ENCODE peak calls at places on chromosomes 11 and 22, in four cellular contexts. O is K562, N is GM12878, P is HepG2. C is an unnamed sample.

GRCh38 chr22:17965538-17966402 is 58.6 kb downstream of the MICAL3 start:
- DNase-seq in O (peak; percentile 70), P (no peak), N (no peak), C (no peak)

GRCh38 chr11:3664032-3664630 is 7.1 kb downstream of the CHRNA10 start:
- DNase-seq in N (no peak), P (no peak), O (no peak), C (no peak)

GRCh38 chr11:102955624-102956023 is at the start of gene MMP13:
- DNase-seq in N (no peak), P (no peak), O (no peak), C (no peak)

GRCh38 chr11:1746956-1747752 is 3.2 kb downstream of the IFITM10 start:
- DNase-seq in O (no peak), P (no peak), N (no peak), C (no peak)

GRCh38 chr11:94018721-94019120 is 2.4 kb upstream of the HEPHL1 start:
- DNase-seq in N (no peak), P (no peak), O (no peak), C (no peak)

GRCh38 chr11:108870373-108871020 is 205.6 kb downstream of the DDX10 start:
- DNase-seq in P (peak; percentile 15), O (no peak), N (no peak), C (no peak)

GRCh38 chr11:132111781-132112380 is 741.5 kb downstream of the NTM start:
- DNase-seq in P (no peak), O (no peak), N (no peak), C (no peak)

GRCh38 chr11:107996025-107996776 is 12.5 kb upstream of the CUL5 start:
- DNase-seq in N (no peak), O (no peak), P (no peak), C (no peak)

GRCh38 chr11:28729339-28729738 is 621.2 kb downstream of the METTL15 start:
- DNase-seq in O (no peak), P (no peak), N (no peak), C (no peak)

GRCh38 chr11:119461250-119461963 is 38.4 kb upstream of the THY1 start:
- DNase-seq in O (no peak), P (no peak), N (no peak), C (no peak)

GRCh38 chr22:35838849-35839646 is 121.4 kb downstream of the APOL5 start:
- DNase-seq in P (peak; percentile 45), N (no peak), O (no peak), C (peak; percentile 31)

GRCh38 chr11:1150769-1151365 is 6.9 kb upstream of the MUC5AC start:
- DNase-seq in P (no peak), N (no peak), O (no peak), C (no peak)

GRCh38 chr22:50600541-50600940 is at the start of gene MAPK8IP2:
- DNase-seq in N (no peak), P (no peak), O (peak; percentile 74), C (peak; percentile 70)

GRCh38 chr11:14327105-14327504 is 31.9 kb downstream of the RRAS2 start:
- DNase-seq in P (no peak), N (no peak), O (no peak), C (no peak)

GRCh38 chr11:68081691-68082090 is 39.5 kb downstream of the CHKA start:
- DNase-seq in P (no peak), N (no peak), O (no peak), C (no peak)

GRCh38 chr11:115873813-115874212 is 369.6 kb upstream of the CADM1 start:
- DNase-seq in O (no peak), N (peak; percentile 68), P (no peak), C (no peak)

GRCh38 chr11:1138053-1138452 is 19.7 kb upstream of the MUC5AC start:
- DNase-seq in N (no peak), O (no peak), P (no peak), C (no peak)

GRCh38 chr11:92285776-92286175 is 61.2 kb downstream of the FAT3 start:
- DNase-seq in N (no peak), P (no peak), O (no peak), C (no peak)

GRCh38 chr22:34885852-34886251 is 180.1 kb upstream of the ISX start:
- DNase-seq in N (no peak), P (no peak), O (no peak), C (no peak)

GRCh38 chr22:39348909-39349505 is 784 bp upstream of the SYNGR1 start:
- DNase-seq in O (no peak), P (no peak), N (no peak), C (no peak)

GRCh38 chr11:32819187-32819586 is 10.5 kb upstream of the PRRG4 start:
- DNase-seq in N (no peak), P (no peak), O (no peak), C (no peak)

GRCh38 chr11:13826505-13827278 is 135.8 kb upstream of the SPON1 start:
- DNase-seq in P (no peak), N (no peak), O (peak; percentile 23), C (no peak)

DNA sequence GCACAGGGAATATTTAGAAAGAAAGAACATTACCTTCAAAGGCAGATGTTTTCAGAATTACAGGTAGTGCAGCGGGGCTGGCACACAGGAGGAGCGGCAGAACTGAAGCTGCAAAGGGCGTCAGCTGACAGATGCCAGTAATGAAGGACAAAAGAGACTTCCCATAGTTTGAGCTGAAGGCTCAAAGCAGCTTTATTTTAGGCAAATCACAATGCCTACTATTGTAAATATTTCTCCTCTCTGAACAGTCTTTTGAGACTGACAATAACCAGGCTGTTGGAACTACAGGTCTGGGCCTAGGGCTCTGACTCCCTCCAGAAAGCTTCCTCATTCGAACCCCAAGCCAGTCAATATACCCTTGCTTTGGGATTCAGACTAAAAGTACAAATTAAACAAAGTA is 256.9 kb upstream of the NARS2 start:
- DNase-seq in O (no peak), N (no peak), P (no peak), C (no peak)
- TF ChIP-seq SP1 in O (no peak), N (no peak), P (no peak), C (no peak)

GRCh38 chr11:64790205-64791095 is 12.1 kb upstream of the SF1 start:
- DNase-seq in O (no peak), N (no peak), P (no peak), C (no peak)
- TF ChIP-seq BHLHE40 in O (no peak), N (no peak), P (no peak), C (no peak)

GRCh38 chr11:72102631-72102945 is 509 bp downstream of the LAMTOR1 start:
- DNase-seq in O (no peak), P (no peak), N (no peak), C (no peak)
- TF ChIP-seq SP1 in O (no peak), P (no peak), N (no peak), C (no peak)

GRCh38 chr22:23522642-23523251 is 57.3 kb downstream of the IGLL1 start:
- DNase-seq in O (peak; percentile 20), N (no peak), P (peak; percentile 36), C (peak; percentile 42)
- TF ChIP-seq BHLHE40 in O (no peak), N (no peak), P (no peak), C (no peak)

GRCh38 chr11:120563698-120564572 is 52.4 kb downstream of the GRIK4 start:
- DNase-seq in P (no peak), O (no peak), N (no peak), C (no peak)

GRCh38 chr11:120565436-120566155 is 54.0 kb downstream of the GRIK4 start:
- DNase-seq in N (no peak), P (no peak), O (no peak), C (no peak)

GRCh38 chr11:120566176-120566575 is 54.6 kb downstream of the GRIK4 start:
- DNase-seq in P (no peak), N (no peak), O (no peak), C (no peak)

GRCh38 chr11:120562806-120563425 is 51.4 kb downstream of the GRIK4 start:
- DNase-seq in P (no peak), O (no peak), N (no peak), C (no peak)

GRCh38 chr11:120564573-120565301 is 53.2 kb downstream of the GRIK4 start:
- DNase-seq in O (peak; percentile 35), P (no peak), N (peak; percentile 49), C (peak; percentile 47)
- TF ChIP-seq SP1 in O (no peak), P (no peak), N (peak; percentile 83), C (no peak)

GRCh38 chr11:69697861-69698260 is 6.0 kb downstream of the FGF19 start:
- DNase-seq in P (no peak), N (no peak), O (no peak), C (no peak)

GRCh38 chr11:69698362-69698761 is 5.5 kb downstream of the FGF19 start:
- DNase-seq in O (no peak), N (no peak), P (no peak), C (no peak)

GRCh38 chr11:69699213-69699612 is 4.6 kb downstream of the FGF19 start:
- DNase-seq in N (no peak), P (no peak), O (no peak), C (no peak)

GRCh38 chr11:69696749-69697488 is 6.9 kb downstream of the FGF19 start:
- DNase-seq in N (no peak), O (no peak), P (no peak), C (no peak)

GRCh38 chr11:69697489-69697843 is 6.4 kb downstream of the FGF19 start:
- DNase-seq in O (no peak), P (no peak), N (no peak), C (no peak)
- TF ChIP-seq BHLHE40 in O (no peak), P (no peak), N (no peak), C (no peak)

DNA sequence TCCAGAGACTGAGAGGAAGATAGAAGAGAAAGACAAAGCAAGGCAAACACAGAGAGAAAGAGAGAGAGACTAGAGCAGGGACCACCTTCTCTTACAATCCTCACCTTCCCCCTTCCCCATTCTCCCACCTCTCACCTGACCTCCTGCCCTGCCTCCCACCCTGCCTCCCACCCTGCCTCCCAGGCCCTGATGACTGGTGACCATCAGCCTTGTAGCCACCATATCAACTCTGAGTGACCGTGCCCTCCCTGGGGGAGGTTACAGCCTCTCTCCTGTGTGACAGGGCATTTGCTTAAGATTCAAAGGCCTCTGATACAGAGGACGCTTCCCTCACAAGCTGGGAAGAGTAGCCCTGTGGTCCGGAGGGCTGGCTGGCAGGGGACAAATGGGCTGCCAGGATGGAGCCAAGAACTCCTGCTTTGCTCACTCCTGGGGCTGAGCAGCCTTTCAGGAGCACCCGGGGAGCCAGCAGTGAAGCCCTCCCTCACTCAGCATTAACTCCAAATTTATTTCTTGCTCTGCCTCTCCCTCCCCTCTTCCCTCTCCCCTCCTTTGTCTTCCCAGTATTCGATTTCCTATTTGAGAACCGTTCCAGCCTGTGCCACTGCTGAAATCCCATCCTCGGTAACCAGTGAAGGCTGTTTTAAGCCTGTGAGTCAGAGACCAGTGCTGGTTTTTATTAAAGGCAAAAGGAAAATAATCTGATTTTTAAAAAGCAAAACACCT is 125.2 kb upstream of the SYT13 start:
- DNase-seq in O (no peak), P (no peak), N (no peak), C (no peak)
- TF ChIP-seq SP1 in O (no peak), P (no peak), N (no peak), C (no peak)

C was measured in HEK293T.